ENCODE peak calls at places on chromosomes 4 and X, in four cellular contexts. One of them, this sample, is unnamed.

GRCh38 chr4:37682701-37683401 is 3.3 kb downstream of the RELL1 start:
- DNase-seq in uterus: no peak
- DNase-seq in cardiac muscle cell: no peak
- DNase-seq in esophagus muscularis mucosa: no peak
- DNase-seq in this sample: no peak

GRCh38 chr4:139809207-139810157 is 143.9 kb downstream of the MGST2 start:
- DNase-seq in uterus: no peak
- DNase-seq in cardiac muscle cell: no peak
- DNase-seq in esophagus muscularis mucosa: no peak
- DNase-seq in this sample: no peak

GRCh38 chr4:74320559-74321118 is 12.4 kb downstream of the EPGN start:
- DNase-seq in uterus: no peak
- DNase-seq in cardiac muscle cell: peak; percentile 60
- DNase-seq in esophagus muscularis mucosa: no peak
- DNase-seq in this sample: no peak

GRCh38 chr4:71195932-71196331 is 142.9 kb upstream of the SLC4A4 start:
- DNase-seq in uterus: no peak
- DNase-seq in cardiac muscle cell: peak; percentile 51
- DNase-seq in esophagus muscularis mucosa: no peak
- DNase-seq in this sample: no peak

GRCh38 chr4:189507060-189507459 is 433.6 kb upstream of the FRG1 start:
- DNase-seq in uterus: no peak
- DNase-seq in cardiac muscle cell: no peak
- DNase-seq in esophagus muscularis mucosa: no peak
- DNase-seq in this sample: no peak

GRCh38 chrX:38279188-38279587 is 48.1 kb downstream of the RPGR start:
- DNase-seq in uterus: no peak
- DNase-seq in cardiac muscle cell: no peak
- DNase-seq in esophagus muscularis mucosa: no peak
- DNase-seq in this sample: no peak

GRCh38 chrX:108485960-108486359 is 46.3 kb downstream of the COL4A5 start:
- DNase-seq in uterus: no peak
- DNase-seq in cardiac muscle cell: no peak
- DNase-seq in esophagus muscularis mucosa: no peak
- DNase-seq in this sample: no peak

GRCh38 chr4:54082168-54082567 is 17.8 kb upstream of the CHIC2 start:
- DNase-seq in uterus: no peak
- DNase-seq in cardiac muscle cell: no peak
- DNase-seq in esophagus muscularis mucosa: no peak
- DNase-seq in this sample: no peak

GRCh38 chrX:82087699-82088098 is 885.8 kb downstream of the SH3BGRL start:
- DNase-seq in uterus: no peak
- DNase-seq in cardiac muscle cell: no peak
- DNase-seq in esophagus muscularis mucosa: no peak
- DNase-seq in this sample: no peak

GRCh38 chr4:1177274-1178141 is 5.1 kb upstream of the SPON2 start:
- DNase-seq in uterus: peak; percentile 16
- DNase-seq in cardiac muscle cell: no peak
- DNase-seq in esophagus muscularis mucosa: no peak
- DNase-seq in this sample: no peak

GRCh38 chr4:66639361-66639760 is 905.9 kb downstream of the CENPC start:
- DNase-seq in uterus: no peak
- DNase-seq in cardiac muscle cell: no peak
- DNase-seq in esophagus muscularis mucosa: no peak
- DNase-seq in this sample: no peak

GRCh38 chr4:166422475-166422874 is 549.4 kb downstream of the TLL1 start:
- DNase-seq in uterus: no peak
- DNase-seq in cardiac muscle cell: no peak
- DNase-seq in esophagus muscularis mucosa: no peak
- DNase-seq in this sample: no peak

GRCh38 chr4:10662937-10663336 is 21.6 kb downstream of the CLNK start:
- DNase-seq in uterus: no peak
- DNase-seq in cardiac muscle cell: peak; percentile 47
- DNase-seq in esophagus muscularis mucosa: no peak
- DNase-seq in this sample: no peak

GRCh38 chr4:146053901-146054300 is 115.3 kb upstream of the ZNF827 start:
- DNase-seq in uterus: no peak
- DNase-seq in cardiac muscle cell: no peak
- DNase-seq in esophagus muscularis mucosa: no peak
- DNase-seq in this sample: no peak

GRCh38 chr4:76280488-76281441 is 25.8 kb upstream of the STBD1 start:
- DNase-seq in uterus: no peak
- DNase-seq in cardiac muscle cell: no peak
- DNase-seq in esophagus muscularis mucosa: no peak
- DNase-seq in this sample: no peak

GRCh38 chr4:48334900-48335384 is 6.4 kb upstream of the SLAIN2 start:
- DNase-seq in uterus: no peak
- DNase-seq in cardiac muscle cell: no peak
- DNase-seq in esophagus muscularis mucosa: no peak
- DNase-seq in this sample: no peak

DNA sequence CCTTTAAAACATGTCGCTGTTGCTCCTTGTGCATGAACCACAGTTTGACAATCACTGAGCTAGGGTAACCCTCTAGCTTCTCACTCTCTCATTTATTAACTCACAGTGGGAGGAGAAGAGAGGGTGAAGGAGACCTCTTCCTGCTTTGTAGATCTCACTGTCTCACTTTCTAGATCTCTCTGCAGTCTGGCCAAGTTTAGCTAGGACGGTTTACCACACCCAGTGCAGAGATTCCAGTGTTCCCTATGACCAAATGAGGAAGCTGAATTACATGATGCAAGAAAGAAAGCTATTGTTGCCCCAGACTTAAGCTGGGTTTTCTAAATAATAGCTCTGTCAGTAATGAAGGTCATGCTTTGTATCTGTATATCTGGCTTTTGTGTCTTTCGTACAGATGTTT is 582.5 kb downstream of the FSTL5 start:
- DNase-seq in uterus: no peak
- DNase-seq in cardiac muscle cell: no peak
- DNase-seq in esophagus muscularis mucosa: no peak
- DNase-seq in this sample: no peak
- H3K4me3 ChIP-seq in uterus: no peak overlapping the region
- H3K4me3 ChIP-seq in cardiac muscle cell: no peak overlapping the region
- H3K4me3 ChIP-seq in esophagus muscularis mucosa: no peak overlapping the region
- H3K4me3 ChIP-seq in this sample: no peak overlapping the region

GRCh38 chrX:48578661-48579128 is 4.4 kb downstream of the RBM3 start:
- DNase-seq in uterus: no peak
- DNase-seq in cardiac muscle cell: no peak
- DNase-seq in esophagus muscularis mucosa: no peak
- DNase-seq in this sample: no peak

GRCh38 chrX:48575642-48576041 is 1.4 kb downstream of the RBM3 start:
- DNase-seq in uterus: no peak
- DNase-seq in cardiac muscle cell: no peak
- DNase-seq in esophagus muscularis mucosa: no peak
- DNase-seq in this sample: no peak

GRCh38 chrX:48580662-48581061 is 6.4 kb downstream of the RBM3 start:
- DNase-seq in uterus: no peak
- DNase-seq in cardiac muscle cell: no peak
- DNase-seq in esophagus muscularis mucosa: no peak
- DNase-seq in this sample: no peak

GRCh38 chrX:48576108-48576507 is 1.8 kb downstream of the RBM3 start:
- DNase-seq in uterus: no peak
- DNase-seq in cardiac muscle cell: no peak
- DNase-seq in esophagus muscularis mucosa: no peak
- DNase-seq in this sample: no peak

DNA sequence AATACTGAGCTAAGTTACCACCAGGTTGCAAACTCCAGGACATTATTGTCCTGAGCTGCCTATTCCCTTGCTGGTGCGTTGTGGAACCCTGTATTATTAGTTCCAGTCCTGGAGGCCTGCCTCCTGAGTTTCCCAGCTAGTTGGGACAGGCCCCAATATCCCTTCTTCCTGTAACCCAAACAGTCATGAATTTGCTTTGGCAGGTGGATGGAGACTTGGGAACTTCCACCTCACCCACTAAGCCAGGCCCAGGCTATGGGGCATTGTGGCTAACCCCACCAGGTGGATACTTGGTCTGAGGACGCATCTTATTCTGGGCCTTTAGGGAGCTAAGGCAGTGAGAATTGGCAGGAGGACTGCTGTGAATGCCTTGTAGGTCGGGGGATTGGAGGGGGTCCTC is 5.0 kb downstream of the RBM3 start:
- DNase-seq in uterus: no peak
- DNase-seq in cardiac muscle cell: no peak
- DNase-seq in esophagus muscularis mucosa: no peak
- DNase-seq in this sample: no peak
- H3K27ac ChIP-seq in uterus: no peak overlapping the region
- H3K27ac ChIP-seq in cardiac muscle cell: no peak overlapping the region
- H3K27ac ChIP-seq in esophagus muscularis mucosa: no peak overlapping the region
- H3K27ac ChIP-seq in this sample: no peak overlapping the region

GRCh38 chrX:153876112-153876491 is 9.9 kb downstream of the L1CAM start:
- DNase-seq in uterus: no peak
- DNase-seq in cardiac muscle cell: no peak
- DNase-seq in esophagus muscularis mucosa: no peak
- DNase-seq in this sample: no peak

GRCh38 chrX:153873282-153874090 is 12.5 kb downstream of the L1CAM start:
- DNase-seq in uterus: no peak
- DNase-seq in cardiac muscle cell: peak; percentile 11
- DNase-seq in esophagus muscularis mucosa: no peak
- DNase-seq in this sample: no peak

GRCh38 chrX:153874366-153875125 is 11.4 kb downstream of the L1CAM start:
- DNase-seq in uterus: no peak
- DNase-seq in cardiac muscle cell: no peak
- DNase-seq in esophagus muscularis mucosa: no peak
- DNase-seq in this sample: no peak

GRCh38 chrX:153874091-153874365 is 11.9 kb downstream of the L1CAM start:
- DNase-seq in uterus: no peak
- DNase-seq in cardiac muscle cell: no peak
- DNase-seq in esophagus muscularis mucosa: no peak
- DNase-seq in this sample: no peak

GRCh38 chrX:153875391-153876111 is 10.4 kb downstream of the L1CAM start:
- DNase-seq in uterus: peak; percentile 54
- DNase-seq in cardiac muscle cell: peak; percentile 70
- DNase-seq in esophagus muscularis mucosa: no peak
- DNase-seq in this sample: no peak
- H3K4me3 ChIP-seq in uterus: no peak overlapping the region
- H3K4me3 ChIP-seq in cardiac muscle cell: no peak overlapping the region
- H3K4me3 ChIP-seq in esophagus muscularis mucosa: no peak overlapping the region
- H3K4me3 ChIP-seq in this sample: no peak overlapping the region

GRCh38 chr4:147820975-147821374 is 89.1 kb downstream of the ARHGAP10 start:
- DNase-seq in uterus: no peak
- DNase-seq in cardiac muscle cell: no peak
- DNase-seq in esophagus muscularis mucosa: no peak
- DNase-seq in this sample: no peak
- H3K27ac ChIP-seq in uterus: peak overlapping the region; percentile 48
- H3K27ac ChIP-seq in cardiac muscle cell: no peak overlapping the region
- H3K27ac ChIP-seq in esophagus muscularis mucosa: peak overlapping the region; percentile 93
- H3K27ac ChIP-seq in this sample: no peak overlapping the region

GRCh38 chr4:156972370-156972980 is 876 bp upstream of the PDGFC start:
- DNase-seq in uterus: no peak
- DNase-seq in cardiac muscle cell: peak; percentile 4
- DNase-seq in esophagus muscularis mucosa: no peak
- DNase-seq in this sample: no peak
- H3K4me3 ChIP-seq in uterus: peak overlapping the region; percentile 69
- H3K4me3 ChIP-seq in cardiac muscle cell: peak overlapping the region; percentile 71
- H3K4me3 ChIP-seq in esophagus muscularis mucosa: peak overlapping the region; percentile 92
- H3K4me3 ChIP-seq in this sample: peak overlapping the region; percentile 68

This sample was measured in vagina.